ENCODE peak calls at places on chromosomes 7 and 10, in seven cellular contexts. H is CD8-positive, alpha-beta memory T cell; L is hypothalamus; M is cardiac muscle cell; Y is choroid plexus epithelial cell; U is GM03348; T is AG09319. A is an unnamed sample.

GRCh38 chr10:68153473-68154210 is 44.4 kb downstream of the MYPN start:
- DNase-seq in H (no peak), L (no peak), M (peak), Y (peak), U (peak), T (peak), A (peak)

GRCh38 chr10:93678805-93679587 is 23.4 kb downstream of the FRA10AC1 start:
- DNase-seq in H (no peak), L (no peak), M (no peak), Y (no peak), U (no peak), T (no peak), A (no peak)

GRCh38 chr10:106768204-106768603 is 396.3 kb downstream of the SORCS1 start:
- DNase-seq in H (no peak), L (no peak), M (no peak), Y (no peak), U (no peak), T (no peak), A (no peak)

GRCh38 chr7:30422922-30423321 is 55.7 kb downstream of the NOD1 start:
- DNase-seq in H (no peak), L (no peak), M (peak), Y (peak), U (no peak), T (no peak), A (no peak)

GRCh38 chr10:69890065-69890831 is 88.5 kb downstream of the COL13A1 start:
- DNase-seq in H (no peak), L (no peak), M (no peak), Y (no peak), U (no peak), T (no peak), A (no peak)

GRCh38 chr7:39816462-39817065 is 133.5 kb upstream of the CDK13 start:
- DNase-seq in H (no peak), L (no peak), M (no peak), Y (no peak), U (no peak), T (no peak), A (no peak)

GRCh38 chr7:47390914-47391313 is 191.0 kb downstream of the TNS3 start:
- DNase-seq in H (no peak), L (no peak), M (no peak), Y (no peak), U (no peak), T (no peak), A (no peak)

GRCh38 chr7:100384623-100385372 is 11.5 kb downstream of the PILRA start:
- DNase-seq in H (no peak), L (no peak), M (no peak), Y (no peak), U (no peak), T (no peak), A (no peak)

GRCh38 chr10:120997313-120998102 is 146.3 kb downstream of the WDR11 start:
- DNase-seq in H (no peak), L (no peak), M (no peak), Y (no peak), U (no peak), T (no peak), A (no peak)